ENCODE peak calls at places on chromosome 2, in seven cellular contexts. C, M, L, E, J, U and N are unnamed samples.

GRCh38 chr2:120667981-120668380 is 67.7 kb upstream of the GLI2 start:
- DNase-seq in M (no peak), J (no peak), U (peak; percentile 33), E (no peak), L (no peak), C (no peak), N (no peak)

GRCh38 chr2:25109822-25110221 is 58.6 kb downstream of the POMC start:
- DNase-seq in M (no peak), U (no peak), J (no peak), L (no peak), C (no peak), E (no peak), N (no peak)

GRCh38 chr2:159897081-159897480 is 99.1 kb upstream of the CD302 start:
- DNase-seq in J (no peak), U (no peak), C (no peak), L (no peak), M (no peak), E (no peak), N (no peak)

GRCh38 chr2:190432567-190433231 is 24.5 kb downstream of the MFSD6 start:
- DNase-seq in J (no peak), L (no peak), C (no peak), M (no peak), U (no peak), E (no peak), N (no peak)

GRCh38 chr2:16005819-16006536 is 65.6 kb downstream of the MYCN start:
- DNase-seq in C (no peak), M (no peak), U (no peak), L (no peak), E (no peak), J (peak; percentile 43), N (no peak)

GRCh38 chr2:97752342-97753334 is 39.3 kb downstream of the ZAP70 start:
- DNase-seq in M (no peak), U (no peak), L (no peak), J (no peak), E (no peak), C (no peak), N (no peak)

GRCh38 chr2:99748344-99748743 is 258.5 kb upstream of the REV1 start:
- DNase-seq in C (no peak), L (no peak), M (no peak), J (no peak), E (no peak), U (no peak), N (peak; percentile 34)

GRCh38 chr2:233171344-233171743 is 80.1 kb upstream of the ATG16L1 start:
- DNase-seq in U (no peak), J (no peak), M (no peak), E (no peak), C (no peak), L (no peak), N (no peak)

GRCh38 chr2:212484563-212485080 is 54.0 kb downstream of the ERBB4 start:
- DNase-seq in E (no peak), L (peak; percentile 31), U (no peak), M (no peak), J (no peak), C (no peak), N (no peak)

GRCh38 chr2:180705551-180705950 is 274.9 kb upstream of the UBE2E3 start:
- DNase-seq in M (no peak), L (no peak), U (no peak), E (no peak), C (no peak), J (no peak), N (no peak)

GRCh38 chr2:226656367-226656766 is 143.3 kb downstream of the IRS1 start:
- DNase-seq in E (no peak), C (no peak), U (no peak), M (no peak), J (no peak), L (no peak), N (no peak)